ENCODE peak calls at places on chromosomes 13 and 19, in six cellular contexts. C is endothelial cell of umbilical vein, B is A549, L is GM12878, A is K562, Y is HepG2. G is an unnamed sample.

GRCh38 chr13:22090114-22090513 is 419.2 kb downstream of the FGF9 start:
- DNase-seq in C (no peak), B (no peak), L (no peak), A (no peak), Y (no peak), G (no peak)

GRCh38 chr13:102399791-102400618 is 1.8 kb downstream of the FGF14 start:
- DNase-seq in C (no peak), B (peak; percentile 28), L (no peak), A (no peak), Y (no peak), G (no peak)

GRCh38 chr19:15107056-15108010 is at the start of gene SYDE1:
- DNase-seq in C (peak; percentile 26), B (no peak), L (no peak), A (peak; percentile 8), Y (peak; percentile 50), G (no peak)

GRCh38 chr13:41694902-41695301 is 237.6 kb downstream of the RGCC start:
- DNase-seq in C (peak; percentile 93), B (peak; percentile 19), L (peak; percentile 7), A (no peak), Y (no peak), G (peak; percentile 74)

GRCh38 chr19:10010939-10011338 is 635 bp upstream of the COL5A3 start:
- DNase-seq in C (no peak), B (no peak), L (no peak), A (no peak), Y (no peak), G (no peak)

GRCh38 chr19:50632151-50632835 is 7.4 kb downstream of the SYT3 start:
- DNase-seq in C (no peak), B (no peak), L (no peak), A (peak; percentile 28), Y (no peak), G (no peak)

GRCh38 chr19:32336259-32337111 is 8.9 kb upstream of the ZNF507 start:
- DNase-seq in C (no peak), B (no peak), L (no peak), A (no peak), Y (peak; percentile 85), G (peak; percentile 11)

GRCh38 chr19:49056101-49056901 is 1.2 kb downstream of the CGB7 start:
- DNase-seq in C (peak; percentile 62), B (peak; percentile 92), L (no peak), A (peak; percentile 91), Y (peak; percentile 23), G (peak; percentile 79)

GRCh38 chr13:51922771-51923480 is 61.2 kb downstream of the CCDC70 start:
- DNase-seq in C (no peak), B (no peak), L (no peak), A (no peak), Y (no peak), G (no peak)

GRCh38 chr13:50357586-50358118 is 342.4 kb downstream of the KCNRG start:
- DNase-seq in C (peak; percentile 27), B (no peak), L (no peak), A (no peak), Y (no peak), G (no peak)

GRCh38 chr13:109941221-109941620 is 154.8 kb upstream of the IRS2 start:
- DNase-seq in C (no peak), B (no peak), L (no peak), A (no peak), Y (no peak), G (no peak)

GRCh38 chr13:109939105-109939504 is 152.7 kb upstream of the IRS2 start:
- DNase-seq in C (no peak), B (no peak), L (no peak), A (no peak), Y (no peak), G (no peak)

GRCh38 chr13:109941951-109942350 is 155.6 kb upstream of the IRS2 start:
- DNase-seq in C (no peak), B (no peak), L (no peak), A (no peak), Y (no peak), G (peak; percentile 58)

GRCh38 chr13:109939838-109940237 is 153.5 kb upstream of the IRS2 start:
- DNase-seq in C (no peak), B (no peak), L (no peak), A (no peak), Y (no peak), G (no peak)

DNA sequence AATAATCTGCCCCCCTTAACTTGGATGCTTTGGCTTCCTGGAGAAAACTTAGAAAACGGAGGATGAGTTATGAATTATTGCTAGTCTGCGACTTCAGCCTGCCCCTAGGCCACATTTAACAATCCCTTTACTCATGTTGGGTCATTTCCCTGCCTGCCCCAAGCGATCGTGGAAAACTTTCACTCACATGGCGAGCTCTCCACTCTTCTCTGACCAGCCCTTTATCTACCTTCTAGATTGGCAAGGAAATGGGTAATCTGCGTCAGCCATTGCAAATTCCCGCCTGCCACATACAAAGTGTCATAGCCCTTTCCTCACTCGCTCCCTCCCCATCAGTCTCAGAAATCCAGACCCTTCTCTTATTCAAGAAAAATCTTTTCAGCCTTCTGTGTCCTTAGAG is 154.3 kb upstream of the IRS2 start:
- DNase-seq in C (no peak), B (no peak), L (no peak), A (no peak), Y (no peak), G (no peak)
- TF ChIP-seq MYC in C (no peak), B (no peak), L (no peak), A (no peak), Y (no peak), G (no peak)

GRCh38 chr19:23764781-23765180 is 6.1 kb upstream of the ZNF681 start:
- DNase-seq in C (no peak), B (no peak), L (no peak), A (no peak), Y (no peak), G (no peak)

GRCh38 chr19:23766951-23767350 is 8.3 kb upstream of the ZNF681 start:
- DNase-seq in C (no peak), B (no peak), L (no peak), A (no peak), Y (no peak), G (no peak)

GRCh38 chr19:23758187-23759074 is at the start of gene ZNF681:
- DNase-seq in C (peak; percentile 18), B (peak; percentile 8), L (peak; percentile 63), A (peak; percentile 82), Y (no peak), G (peak; percentile 95)

GRCh38 chr19:23762548-23762883 is 3.8 kb upstream of the ZNF681 start:
- DNase-seq in C (no peak), B (no peak), L (no peak), A (no peak), Y (no peak), G (no peak)

DNA sequence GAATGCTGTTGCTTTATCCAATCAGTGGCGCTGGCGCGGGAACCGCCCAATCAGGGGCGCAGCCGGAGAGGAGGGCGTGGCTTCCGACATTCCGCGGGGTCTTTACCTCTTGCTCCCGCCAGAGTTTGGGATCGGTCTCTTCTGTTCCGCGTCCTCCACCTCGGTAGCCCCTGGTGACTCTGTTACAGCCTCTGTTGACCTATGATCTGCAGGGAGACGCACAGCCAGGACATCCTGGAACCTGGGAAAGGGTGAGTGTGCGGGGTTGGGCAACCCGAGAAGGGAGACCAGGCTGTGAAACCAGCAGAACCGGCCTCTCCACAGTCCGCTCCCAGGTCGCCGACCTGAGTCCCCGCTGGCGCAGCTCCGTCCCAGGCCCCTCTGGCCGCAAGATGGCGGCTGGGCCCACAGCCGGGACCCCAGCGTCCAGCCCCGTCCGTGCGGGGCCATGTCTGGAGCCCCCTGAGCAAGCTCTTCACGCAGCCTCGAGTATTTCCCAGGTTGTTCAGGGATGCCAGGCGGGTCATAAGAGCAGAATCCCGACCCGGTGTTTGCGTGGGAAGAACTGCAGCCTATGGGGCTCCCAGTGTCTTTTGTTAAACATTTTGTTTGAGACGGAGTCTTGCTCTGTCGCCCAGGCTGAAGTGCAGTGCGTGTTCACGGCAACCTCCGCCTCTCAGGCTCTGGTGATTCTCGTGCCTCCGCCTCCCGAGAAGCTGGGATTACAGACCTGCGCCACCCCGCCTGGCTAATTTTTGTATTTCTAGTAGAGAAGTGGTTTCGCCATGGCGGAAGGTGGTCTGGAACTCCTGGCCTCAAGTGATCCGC is 4.4 kb upstream of the ZNF681 start:
- DNase-seq in C (no peak), B (no peak), L (peak; percentile 32), A (peak; percentile 86), Y (no peak), G (peak; percentile 68)
- TF ChIP-seq POLR2A in C (no peak), B (no peak), L (no peak), A (peak; percentile 87), Y (no peak), G (no peak)

DNA sequence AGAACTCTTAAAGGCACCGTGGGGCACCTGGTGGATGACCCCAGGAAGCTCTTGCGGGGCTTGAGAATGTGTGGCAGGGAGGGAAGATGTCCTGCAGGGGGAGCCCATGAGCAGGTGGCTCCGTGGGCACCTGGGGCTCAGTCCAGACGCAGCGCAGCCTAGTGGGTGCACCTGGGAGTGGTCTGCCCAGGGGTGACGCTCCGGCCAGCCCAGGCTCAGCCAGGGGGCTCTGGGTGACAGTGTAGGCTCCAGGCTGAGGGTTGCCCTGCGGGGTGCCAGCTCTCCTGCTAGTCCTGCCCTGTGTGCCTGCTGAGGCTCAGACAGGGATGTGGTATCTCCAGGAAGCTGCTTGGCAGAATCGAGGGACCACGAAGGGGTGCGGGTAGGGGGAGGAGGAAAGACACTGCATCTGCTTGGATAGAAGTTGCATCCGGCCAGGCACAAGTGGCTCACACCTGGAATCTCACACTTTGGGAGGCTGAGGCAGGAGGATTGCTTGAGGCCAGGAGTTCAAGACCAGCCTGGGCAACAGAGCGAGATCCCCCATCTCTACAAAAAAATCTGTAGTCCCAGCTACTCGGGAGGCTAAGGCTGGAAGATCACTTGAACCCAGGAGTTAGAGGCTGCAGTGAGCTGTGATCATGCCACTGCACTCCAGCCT is 15.0 kb upstream of the PGLS start:
- DNase-seq in C (peak; percentile 81), B (peak; percentile 66), L (peak; percentile 63), A (peak; percentile 86), Y (peak; percentile 81), G (peak; percentile 87)
- TF ChIP-seq MYC in C (peak; percentile 17), B (no peak), L (no peak), A (no peak), Y (peak; percentile 47), G (no peak)

GRCh38 chr19:21328402-21328801 is 808 bp downstream of the ZNF708 start:
- DNase-seq in C (no peak), B (no peak), L (no peak), A (no peak), Y (peak; percentile 3), G (peak; percentile 41)

GRCh38 chr19:21326169-21326568 is 3.0 kb downstream of the ZNF708 start:
- DNase-seq in C (no peak), B (no peak), L (no peak), A (no peak), Y (no peak), G (no peak)

GRCh38 chr19:21328885-21329605 is at the start of gene ZNF708:
- DNase-seq in C (peak; percentile 90), B (peak; percentile 47), L (peak; percentile 82), A (peak; percentile 70), Y (peak; percentile 94), G (peak; percentile 96)
- TF ChIP-seq POLR2A in C (peak; percentile 89), B (peak; percentile 59), L (peak; percentile 95), A (peak; percentile 90), Y (peak; percentile 96), G (peak; percentile 88)

G was measured in NB4.